ENCODE peak calls at places on chromosomes 4 and X, in four cellular contexts. Z is IMR-90; V is CD8-positive, alpha-beta T cell; L is cardiac muscle cell. X is an unnamed sample.

GRCh38 chr4:37835031-37835430 is 8.5 kb downstream of the PGM2 start:
- DNase-seq in Z (no peak), V (no peak), L (no peak), X (no peak)

GRCh38 chr4:59818656-59819055 is 1381.5 kb upstream of the ADGRL3 start:
- DNase-seq in Z (no peak), V (no peak), L (no peak), X (no peak)

GRCh38 chr4:185096032-185096653 is 46.9 kb upstream of the SLC25A4 start:
- DNase-seq in Z (peak), V (no peak), L (peak), X (no peak)

GRCh38 chr4:105291920-105292319 is 145.2 kb downstream of the TET2 start:
- DNase-seq in Z (peak), V (no peak), L (no peak), X (no peak)

GRCh38 chrX:120310861-120311631 is at the start of gene TMEM255A:
- DNase-seq in Z (no peak), V (no peak), L (peak), X (peak)

GRCh38 chr4:164441131-164441530 is 312.8 kb upstream of the SMIM31 start:
- DNase-seq in Z (no peak), V (no peak), L (no peak), X (no peak)

GRCh38 chr4:23235613-23236390 is 543.1 kb downstream of the GBA3 start:
- DNase-seq in Z (no peak), V (no peak), L (peak), X (no peak)

GRCh38 chr4:21858971-21859370 is 89.6 kb downstream of the KCNIP4 start:
- DNase-seq in Z (peak), V (no peak), L (no peak), X (no peak)

GRCh38 chr4:173432430-173432829 is 33.5 kb upstream of the SCRG1 start:
- DNase-seq in Z (no peak), V (no peak), L (no peak), X (no peak)

GRCh38 chrX:1387141-1387776 is 4.7 kb downstream of the SLC25A6 start:
- DNase-seq in Z (no peak), V (no peak), L (no peak), X (no peak)

GRCh38 chr4:6520978-6521377 is 48.6 kb upstream of the PPP2R2C start:
- DNase-seq in Z (no peak), V (no peak), L (no peak), X (no peak)

GRCh38 chr4:123676550-123677229 is 280.1 kb downstream of the SPRY1 start:
- DNase-seq in Z (no peak), V (no peak), L (peak), X (no peak)

GRCh38 chr4:168723020-168723419 is 226.2 kb downstream of the PALLD start:
- DNase-seq in Z (peak), V (no peak), L (no peak), X (no peak)

GRCh38 chrX:37800762-37801161 is 20.9 kb downstream of the CYBB start:
- DNase-seq in Z (no peak), V (no peak), L (no peak), X (no peak)

GRCh38 chr4:153714247-153714646 is 30.2 kb downstream of the TLR2 start:
- DNase-seq in Z (no peak), V (no peak), L (no peak), X (no peak)

GRCh38 chr4:153710681-153711080 is 26.6 kb downstream of the TLR2 start:
- DNase-seq in Z (no peak), V (no peak), L (no peak), X (no peak)

DNA sequence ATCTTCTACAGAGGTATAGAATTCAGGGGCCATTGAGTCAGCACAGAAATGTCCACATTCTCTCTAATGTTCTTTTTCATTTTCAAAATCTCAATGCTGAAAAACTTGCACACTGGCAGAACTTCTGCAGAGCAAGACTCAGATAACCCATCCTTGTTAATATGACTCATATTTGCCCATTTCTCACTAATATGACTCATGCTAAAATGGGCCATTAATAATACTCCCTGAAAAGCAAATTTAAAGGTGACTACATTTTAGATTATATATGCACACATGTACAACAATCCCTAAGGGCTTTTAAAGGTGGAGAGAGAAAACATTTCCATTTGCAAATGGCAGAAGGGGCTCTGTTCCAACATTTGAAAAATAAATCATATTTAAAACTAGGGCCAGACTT is 29.8 kb downstream of the TLR2 start:
- DNase-seq in Z (peak), V (no peak), L (no peak), X (no peak)
- H3K27ac ChIP-seq in Z (no peak), V (no peak), L (no peak), X (no peak)

GRCh38 chr4:156972370-156972980 is 876 bp upstream of the PDGFC start:
- DNase-seq in Z (peak), V (no peak), L (peak), X (no peak)
- H3K27ac ChIP-seq in Z (peak), V (no peak), L (no peak), X (peak)

GRCh38 chr4:14878681-14879080 is 123.6 kb upstream of the CPEB2 start:
- DNase-seq in Z (no peak), V (no peak), L (no peak), X (no peak)

GRCh38 chr4:14874990-14875389 is 127.3 kb upstream of the CPEB2 start:
- DNase-seq in Z (no peak), V (no peak), L (no peak), X (no peak)

GRCh38 chr4:14880805-14881204 is 121.5 kb upstream of the CPEB2 start:
- DNase-seq in Z (no peak), V (no peak), L (no peak), X (no peak)

GRCh38 chr4:14879643-14880042 is 122.6 kb upstream of the CPEB2 start:
- DNase-seq in Z (no peak), V (no peak), L (no peak), X (no peak)

DNA sequence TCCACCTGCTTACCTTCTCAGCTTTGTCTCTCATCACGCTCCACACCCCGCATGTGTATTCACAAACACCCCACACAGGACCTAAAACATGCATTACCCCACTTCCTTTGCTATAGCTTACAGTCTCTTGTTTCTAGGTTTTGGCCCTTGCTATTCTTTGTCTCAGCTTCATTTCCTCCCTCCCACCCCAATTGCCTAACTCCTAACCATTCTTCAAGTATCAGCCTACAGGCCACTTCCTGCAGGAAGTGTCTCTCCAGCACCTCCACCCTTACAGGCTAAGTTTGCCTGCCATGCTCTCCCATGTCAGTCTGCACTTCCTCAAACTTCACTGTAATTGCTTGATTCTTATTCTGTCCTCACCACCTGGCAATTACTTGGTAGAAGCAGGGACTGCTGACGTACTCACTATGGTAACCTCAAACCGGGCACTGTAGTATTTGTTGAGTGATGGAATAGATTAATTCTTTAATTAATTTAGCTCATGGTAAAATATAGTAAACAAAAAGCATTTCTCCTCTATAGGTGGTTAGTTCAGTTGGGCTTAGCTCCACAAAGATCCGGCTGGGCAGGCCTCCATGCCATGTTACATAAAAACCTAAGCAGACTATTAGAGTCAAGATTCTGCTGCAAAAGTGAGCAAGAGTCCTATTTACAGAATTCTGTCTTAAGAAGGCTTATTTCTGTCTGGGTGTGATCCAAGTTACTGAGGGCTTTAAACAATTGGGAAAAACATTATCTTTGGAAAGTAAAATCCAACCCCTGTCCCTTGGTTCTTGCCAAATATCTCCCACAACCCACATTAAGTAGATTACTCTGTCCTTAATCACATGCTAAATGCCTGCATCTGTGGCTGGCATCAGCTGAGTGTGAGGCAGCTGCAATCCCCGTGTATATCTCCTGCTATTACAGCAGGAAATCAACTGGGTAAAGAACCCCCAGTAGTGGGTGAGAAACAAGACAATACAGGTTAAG is 124.7 kb upstream of the CPEB2 start:
- DNase-seq in Z (no peak), V (no peak), L (no peak), X (no peak)
- H3K27ac ChIP-seq in Z (no peak), V (no peak), L (no peak), X (no peak)

DNA sequence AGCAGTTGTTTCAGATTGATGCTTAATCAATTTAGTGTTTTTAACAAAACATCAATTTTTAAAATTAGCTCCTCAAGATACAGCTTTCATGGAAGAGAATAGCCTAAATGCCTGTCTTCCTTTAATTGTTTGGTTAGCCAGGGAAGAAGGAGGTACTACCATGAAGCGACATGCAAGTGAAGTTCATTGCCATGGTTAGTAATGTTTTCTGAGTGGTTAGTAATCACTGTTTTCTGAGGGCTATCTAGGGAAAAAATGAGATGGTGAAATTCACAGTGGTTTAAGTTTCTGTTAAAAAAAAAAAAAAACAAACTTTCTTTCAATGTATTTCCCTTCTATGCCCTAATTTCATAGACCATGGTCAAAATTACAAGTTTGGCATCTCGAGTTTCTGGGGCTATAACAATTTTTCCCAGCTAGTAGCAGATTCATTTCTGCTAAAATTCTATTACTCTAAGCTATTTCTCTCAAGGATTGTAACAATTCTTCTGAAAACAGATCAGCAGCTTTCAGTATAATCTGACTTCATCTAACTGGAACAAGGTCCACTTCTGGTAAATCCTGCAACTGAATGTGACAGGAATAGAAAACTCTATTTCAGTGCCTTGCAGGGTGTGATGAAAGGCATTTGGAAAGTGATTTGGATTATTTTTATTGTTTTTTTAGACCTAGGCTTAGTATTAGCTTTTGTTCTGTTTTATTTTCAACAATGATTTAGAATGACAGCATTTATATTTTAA is 157.0 kb downstream of the PCDH18 start:
- DNase-seq in Z (no peak), V (no peak), L (no peak), X (no peak)
- H3K27ac ChIP-seq in Z (no peak), V (no peak), L (no peak), X (no peak)

DNA sequence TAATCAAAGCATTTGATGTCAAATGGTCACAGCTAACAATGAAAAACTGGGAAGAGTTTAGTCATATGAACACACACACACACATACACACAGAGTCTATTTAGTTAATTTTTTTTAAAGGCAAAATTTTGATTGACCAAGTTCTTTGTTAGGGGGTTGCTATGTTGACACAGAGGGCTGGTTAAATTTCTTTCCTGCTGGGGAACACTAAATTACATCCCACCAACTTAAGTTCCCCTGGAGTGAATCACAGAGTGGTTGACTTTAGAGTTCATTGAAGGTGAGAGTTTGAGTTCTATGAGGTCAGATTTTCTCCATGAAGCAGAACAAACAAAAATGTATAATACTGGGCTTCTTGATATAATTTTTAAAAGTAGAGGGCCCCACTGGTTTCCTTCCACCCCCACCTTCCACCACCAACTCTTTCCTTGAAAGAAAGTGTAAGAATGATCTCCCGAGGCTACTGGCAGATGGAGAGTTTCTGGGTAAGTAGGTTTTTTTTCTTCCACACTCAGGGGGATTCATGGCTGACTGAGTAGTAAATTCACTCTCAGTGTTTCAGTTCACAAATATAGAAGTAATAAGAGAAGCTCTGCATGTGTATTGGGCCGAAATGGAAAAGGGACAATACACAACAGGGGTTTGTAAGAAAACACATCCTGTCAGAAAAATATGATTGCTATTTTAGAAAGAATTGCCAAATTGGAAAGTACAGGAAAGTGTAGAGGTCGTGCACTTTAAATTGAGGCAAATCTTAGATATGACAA is 917.0 kb upstream of the LCORL start:
- DNase-seq in Z (no peak), V (no peak), L (no peak), X (no peak)
- H3K27ac ChIP-seq in Z (no peak), V (no peak), L (no peak), X (no peak)

GRCh38 chrX:18032486-18033221 is 171.6 kb upstream of the RAI2 start:
- DNase-seq in Z (no peak), V (no peak), L (no peak), X (no peak)
- H3K27ac ChIP-seq in Z (no peak), V (no peak), L (no peak), X (no peak)

GRCh38 chr4:79820427-79820826 is 252.6 kb downstream of the ANTXR2 start:
- DNase-seq in Z (no peak), V (no peak), L (no peak), X (no peak)

GRCh38 chr4:79827283-79827682 is 245.7 kb downstream of the ANTXR2 start:
- DNase-seq in Z (no peak), V (no peak), L (no peak), X (no peak)

GRCh38 chr4:79823148-79823763 is 249.8 kb downstream of the ANTXR2 start:
- DNase-seq in Z (peak), V (no peak), L (no peak), X (no peak)
- H3K27ac ChIP-seq in Z (no peak), V (no peak), L (no peak), X (no peak)

GRCh38 chr4:188976644-188977115 is 837.4 kb downstream of the TRIML1 start:
- DNase-seq in Z (peak), V (no peak), L (peak), X (no peak)
- H3K27ac ChIP-seq in Z (no peak), V (no peak), L (peak), X (no peak)